ENCODE peak calls at places on chromosomes 3 and 15, in six cellular contexts. S is HCT116; Y is lower lobe of right lung; K is CD4-positive, alpha-beta T cell; U is Peyer's patch; N is upper lobe of right lung. X is an unnamed sample.

GRCh38 chr3:158140396-158140795 is 30.5 kb downstream of the RSRC1 start:
- DNase-seq in N (no peak), Y (no peak), U (no peak), K (no peak), S (no peak), X (no peak)

GRCh38 chr15:101451192-101451799 is 38.2 kb downstream of the PCSK6 start:
- DNase-seq in U (no peak), S (no peak), K (no peak), N (no peak), Y (no peak), X (peak; percentile 68)

GRCh38 chr3:129038121-129038855 is 22.3 kb upstream of the GP9 start:
- DNase-seq in N (no peak), Y (no peak), U (no peak), K (no peak), S (no peak), X (no peak)

GRCh38 chr15:41881550-41881924 is 12.3 kb downstream of the SPTBN5 start:
- DNase-seq in Y (no peak), K (no peak), S (no peak), U (no peak), N (no peak), X (no peak)

GRCh38 chr3:155184027-155184426 is 103.9 kb downstream of the MME start:
- DNase-seq in U (no peak), K (no peak), Y (no peak), S (no peak), N (no peak), X (no peak)

GRCh38 chr15:101258238-101259144 is 6.6 kb upstream of the CHSY1 start:
- DNase-seq in U (peak; percentile 84), Y (no peak), K (no peak), S (peak; percentile 51), N (no peak), X (peak; percentile 63)

GRCh38 chr3:194449913-194450312 is 36.9 kb downstream of the ATP13A3 start:
- DNase-seq in N (no peak), Y (no peak), U (no peak), S (no peak), K (no peak), X (no peak)

GRCh38 chr15:47685141-47685870 is 32.0 kb upstream of the SEMA6D start:
- DNase-seq in S (no peak), U (no peak), N (no peak), Y (no peak), K (no peak), X (no peak)

GRCh38 chr15:40930430-40931299 is 1.5 kb downstream of the DLL4 start:
- DNase-seq in N (peak; percentile 81), U (peak; percentile 63), K (no peak), S (peak; percentile 70), Y (peak; percentile 69), X (peak; percentile 31)

GRCh38 chr3:74643636-74644035 is 29.2 kb upstream of the CNTN3 start:
- DNase-seq in K (no peak), N (no peak), S (no peak), Y (no peak), U (no peak), X (no peak)

GRCh38 chr15:47293763-47294162 is 423.5 kb upstream of the SEMA6D start:
- DNase-seq in N (peak; percentile 74), Y (peak; percentile 76), K (no peak), S (no peak), U (peak; percentile 53), X (no peak)

GRCh38 chr3:128726691-128727031 is 678 bp downstream of the RAB7A start:
- DNase-seq in K (no peak), Y (peak; percentile 70), N (peak; percentile 79), S (no peak), U (peak; percentile 84), X (no peak)

GRCh38 chr3:114721864-114722263 is 425.2 kb downstream of the ZBTB20 start:
- DNase-seq in S (no peak), U (no peak), Y (no peak), N (no peak), K (no peak), X (no peak)

GRCh38 chr15:42404461-42405235 is 45.3 kb downstream of the CAPN3 start:
- DNase-seq in K (no peak), S (no peak), Y (no peak), U (no peak), N (no peak), X (no peak)

GRCh38 chr3:2024037-2024436 is 74.6 kb upstream of the CNTN4 start:
- DNase-seq in N (no peak), K (no peak), U (no peak), S (no peak), Y (no peak), X (no peak)

GRCh38 chr15:75232826-75233503 is 25.2 kb upstream of the GOLGA6C start:
- DNase-seq in U (no peak), Y (no peak), K (no peak), N (peak; percentile 54), S (no peak), X (no peak)

GRCh38 chr15:58309993-58310928 is 121.5 kb upstream of the LIPC start:
- DNase-seq in U (no peak), S (no peak), K (no peak), Y (peak; percentile 65), N (peak; percentile 63), X (no peak)

GRCh38 chr3:69791919-69792399 is 52.7 kb downstream of the MITF start:
- DNase-seq in Y (no peak), U (no peak), K (no peak), N (no peak), S (no peak), X (no peak)

GRCh38 chr3:47086071-47086470 is 77.8 kb downstream of the SETD2 start:
- DNase-seq in U (no peak), S (no peak), K (no peak), Y (no peak), N (no peak), X (no peak)

GRCh38 chr3:47079432-47079831 is 84.5 kb downstream of the SETD2 start:
- DNase-seq in U (no peak), N (no peak), Y (no peak), S (no peak), K (no peak), X (no peak)

GRCh38 chr3:47083786-47084185 is 80.1 kb downstream of the SETD2 start:
- DNase-seq in Y (no peak), S (no peak), U (no peak), N (no peak), K (no peak), X (peak; percentile 80)

GRCh38 chr3:47082519-47082918 is 81.4 kb downstream of the SETD2 start:
- DNase-seq in K (no peak), S (no peak), N (no peak), Y (no peak), U (no peak), X (peak; percentile 38)
- TF ChIP-seq CTCF in K (no peak), S (no peak), N (no peak), Y (no peak), U (no peak), X (no peak)

GRCh38 chr15:69755571-69756310 is 303.1 kb downstream of the RPLP1 start:
- DNase-seq in S (no peak), Y (no peak), N (no peak), K (peak; percentile 29), U (peak; percentile 86), X (peak; percentile 44)
- H3K27me3 ChIP-seq in S (peaks cover 8% of the 10 kb centered on the region), Y (no peaks in the 10 kb centered on the region), N (no peaks in the 10 kb centered on the region), K (no peaks in the 10 kb centered on the region), U (no peaks in the 10 kb centered on the region), X (no peaks in the 10 kb centered on the region)

GRCh38 chr3:141632779-141633374 is 105.2 kb upstream of the RNF7 start:
- DNase-seq in N (no peak), K (no peak), S (no peak), U (no peak), Y (no peak), X (no peak)
- TF ChIP-seq CTCF in N (no peak), K (no peak), S (no peak), U (no peak), Y (no peak), X (no peak)

DNA sequence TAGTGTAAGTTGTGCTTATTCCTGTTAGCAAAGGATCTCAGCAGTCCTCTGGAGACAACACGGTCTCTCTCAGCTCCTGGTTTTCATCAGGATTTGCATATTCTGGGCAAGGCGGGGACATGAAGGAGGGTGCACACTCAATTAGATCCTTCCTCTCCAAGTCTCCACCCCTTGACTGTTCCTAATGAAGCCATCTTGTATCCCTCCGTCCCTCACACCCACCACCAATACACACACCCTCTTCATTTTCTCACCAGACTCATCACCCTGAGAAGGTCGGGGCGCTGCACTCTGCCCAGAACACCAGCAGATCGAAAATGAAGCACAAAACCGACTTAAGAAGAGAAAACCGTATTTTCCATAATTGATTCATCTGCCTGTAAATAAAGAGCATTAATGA is 63.7 kb downstream of the MRPL46 start:
- DNase-seq in Y (no peak), N (no peak), K (no peak), U (no peak), S (no peak), X (no peak)
- H3K27me3 ChIP-seq in Y (no peaks in the 10 kb centered on the region), N (peaks cover 3% of the 10 kb centered on the region), K (no peaks in the 10 kb centered on the region), U (no peaks in the 10 kb centered on the region), S (peaks cover 42% of the 10 kb centered on the region), X (no peaks in the 10 kb centered on the region)

X was measured in HL-60.